ENCODE peak calls at places on chromosome 22, in eight cellular contexts. P is tibial nerve, W is astrocyte of the spinal cord, A is uterus, B is PC-9, T is HFF-Myc, N is brain microvascular endothelial cell, Y is transverse colon. H is an unnamed sample.

GRCh38 chr22:34902335-34902734 is 163.6 kb upstream of the ISX start:
- DNase-seq in P (no peak), W (no peak), A (no peak), B (no peak), T (no peak), N (no peak), Y (no peak), H (no peak)

GRCh38 chr22:28250036-28250695 is 331.1 kb upstream of the PITPNB start:
- DNase-seq in P (no peak), W (no peak), A (no peak), B (no peak), T (no peak), N (no peak), Y (no peak), H (no peak)

GRCh38 chr22:26552466-26552865 is 37.5 kb downstream of the TPST2 start:
- DNase-seq in P (no peak), W (peak), A (no peak), B (no peak), T (no peak), N (peak), Y (no peak), H (no peak)

GRCh38 chr22:27872488-27872887 is 46.6 kb downstream of the PITPNB start:
- DNase-seq in P (no peak), W (no peak), A (no peak), B (no peak), T (no peak), N (no peak), Y (no peak), H (no peak)

GRCh38 chr22:20247010-20247505 is 21.1 kb downstream of the RTN4R start:
- DNase-seq in P (no peak), W (no peak), A (no peak), B (no peak), T (no peak), N (peak), Y (no peak), H (no peak)

GRCh38 chr22:17882727-17883126 is 108.5 kb upstream of the BID start:
- DNase-seq in P (no peak), W (no peak), A (no peak), B (no peak), T (no peak), N (no peak), Y (no peak), H (no peak)

GRCh38 chr22:23219317-23219716 is 39.0 kb downstream of the BCR start:
- DNase-seq in P (no peak), W (no peak), A (no peak), B (no peak), T (no peak), N (no peak), Y (no peak), H (no peak)

GRCh38 chr22:19174106-19175025 is 4.2 kb downstream of the SLC25A1 start:
- DNase-seq in P (peak), W (peak), A (no peak), B (peak), T (peak), N (peak), Y (no peak), H (peak)

GRCh38 chr22:18095101-18095805 is 15.4 kb upstream of the TUBA8 start:
- DNase-seq in P (no peak), W (peak), A (no peak), B (no peak), T (no peak), N (peak), Y (no peak), H (no peak)

GRCh38 chr22:25101986-25102385 is 97.7 kb upstream of the CRYBB3 start:
- DNase-seq in P (no peak), W (no peak), A (no peak), B (no peak), T (no peak), N (no peak), Y (no peak), H (no peak)

GRCh38 chr22:24834845-24835570 is 29.0 kb downstream of the SGSM1 start:
- DNase-seq in P (no peak), W (no peak), A (no peak), B (no peak), T (no peak), N (no peak), Y (no peak), H (peak)

GRCh38 chr22:19681863-19682245 is 32.4 kb upstream of the SEPTIN5 start:
- DNase-seq in P (no peak), W (no peak), A (no peak), B (no peak), T (no peak), N (no peak), Y (no peak), H (no peak)

GRCh38 chr22:20196094-20196840 is 45.4 kb upstream of the CCDC188 start:
- DNase-seq in P (no peak), W (no peak), A (no peak), B (no peak), T (no peak), N (no peak), Y (no peak), H (no peak)

GRCh38 chr22:27537481-27537891 is 264.1 kb downstream of the MN1 start:
- DNase-seq in P (no peak), W (no peak), A (peak), B (no peak), T (no peak), N (no peak), Y (peak), H (peak)

GRCh38 chr22:28582806-28583205 is 96.8 kb downstream of the TTC28 start:
- DNase-seq in P (no peak), W (peak), A (no peak), B (no peak), T (peak), N (peak), Y (no peak), H (peak)

GRCh38 chr22:21921729-21922128 is 30.9 kb downstream of the PPM1F start:
- DNase-seq in P (no peak), W (no peak), A (no peak), B (no peak), T (no peak), N (no peak), Y (no peak), H (no peak)

GRCh38 chr22:22431271-22432220 is 77.0 kb downstream of the ZNF280B start:
- DNase-seq in P (peak), W (peak), A (peak), B (peak), T (peak), N (peak), Y (peak), H (peak)

GRCh38 chr22:28252539-28252938 is 333.5 kb upstream of the PITPNB start:
- DNase-seq in P (no peak), W (no peak), A (no peak), B (no peak), T (no peak), N (no peak), Y (no peak), H (no peak)

GRCh38 chr22:50343541-50343935 is 411 bp downstream of the PPP6R2 start:
- DNase-seq in P (no peak), W (no peak), A (no peak), B (no peak), T (no peak), N (no peak), Y (no peak), H (no peak)

GRCh38 chr22:24723111-24723510 is 51.4 kb downstream of the PIWIL3 start:
- DNase-seq in P (no peak), W (no peak), A (no peak), B (no peak), T (no peak), N (no peak), Y (no peak), H (no peak)

GRCh38 chr22:19846620-19847344 is 7.9 kb downstream of the GNB1L start:
- DNase-seq in P (no peak), W (no peak), A (no peak), B (no peak), T (no peak), N (no peak), Y (no peak), H (no peak)

GRCh38 chr22:17997456-17997855 is 26.9 kb downstream of the MICAL3 start:
- DNase-seq in P (no peak), W (no peak), A (no peak), B (no peak), T (no peak), N (peak), Y (no peak), H (no peak)

GRCh38 chr22:29030618-29031235 is 30.9 kb downstream of the C22orf31 start:
- DNase-seq in P (peak), W (peak), A (peak), B (peak), T (peak), N (peak), Y (peak), H (no peak)

GRCh38 chr22:23213031-23213555 is 32.8 kb downstream of the BCR start:
- DNase-seq in P (no peak), W (no peak), A (no peak), B (no peak), T (no peak), N (no peak), Y (no peak), H (no peak)

GRCh38 chr22:50143096-50143495 is 27.4 kb upstream of the PANX2 start:
- DNase-seq in P (no peak), W (no peak), A (peak), B (no peak), T (no peak), N (no peak), Y (no peak), H (no peak)

GRCh38 chr22:20135265-20135664 is 3.7 kb downstream of the ZDHHC8 start:
- DNase-seq in P (no peak), W (no peak), A (no peak), B (no peak), T (no peak), N (no peak), Y (no peak), H (no peak)

GRCh38 chr22:32073823-32074380 is 30.8 kb downstream of the SLC5A1 start:
- DNase-seq in P (no peak), W (no peak), A (no peak), B (no peak), T (no peak), N (no peak), Y (peak), H (no peak)

GRCh38 chr22:20771918-20772625 is 1.8 kb upstream of the SERPIND1 start:
- DNase-seq in P (no peak), W (no peak), A (no peak), B (no peak), T (no peak), N (no peak), Y (no peak), H (no peak)

GRCh38 chr22:20577549-20577975 is 70.2 kb downstream of the MED15 start:
- DNase-seq in P (no peak), W (no peak), A (no peak), B (no peak), T (no peak), N (no peak), Y (no peak), H (no peak)

GRCh38 chr22:43110927-43111623 is 525 bp downstream of the BIK start:
- DNase-seq in P (no peak), W (no peak), A (no peak), B (peak), T (no peak), N (no peak), Y (peak), H (no peak)

GRCh38 chr22:50171965-50172421 is 1.5 kb downstream of the PANX2 start:
- DNase-seq in P (no peak), W (no peak), A (no peak), B (no peak), T (no peak), N (no peak), Y (no peak), H (no peak)

GRCh38 chr22:48576333-48577013 is 1251.2 kb downstream of the BRD1 start:
- DNase-seq in P (no peak), W (no peak), A (no peak), B (no peak), T (no peak), N (no peak), Y (no peak), H (peak)
- H3K4me3 ChIP-seq in P (peak), W (no peak), A (peak), B (no peak), T (no peak), N (no peak), Y (peak), H (peak)

GRCh38 chr22:41288245-41288946 is 2.4 kb upstream of the RANGAP1 start:
- DNase-seq in P (no peak), W (peak), A (no peak), B (peak), T (peak), N (peak), Y (peak), H (peak)

GRCh38 chr22:41284465-41284864 is 1.5 kb downstream of the RANGAP1 start:
- DNase-seq in P (no peak), W (no peak), A (no peak), B (peak), T (no peak), N (no peak), Y (no peak), H (no peak)

GRCh38 chr22:41285820-41286638 is at the start of gene RANGAP1:
- DNase-seq in P (peak), W (peak), A (peak), B (peak), T (peak), N (peak), Y (peak), H (peak)

GRCh38 chr22:41286639-41287091 is 678 bp upstream of the RANGAP1 start:
- DNase-seq in P (no peak), W (no peak), A (no peak), B (no peak), T (no peak), N (peak), Y (no peak), H (peak)

DNA sequence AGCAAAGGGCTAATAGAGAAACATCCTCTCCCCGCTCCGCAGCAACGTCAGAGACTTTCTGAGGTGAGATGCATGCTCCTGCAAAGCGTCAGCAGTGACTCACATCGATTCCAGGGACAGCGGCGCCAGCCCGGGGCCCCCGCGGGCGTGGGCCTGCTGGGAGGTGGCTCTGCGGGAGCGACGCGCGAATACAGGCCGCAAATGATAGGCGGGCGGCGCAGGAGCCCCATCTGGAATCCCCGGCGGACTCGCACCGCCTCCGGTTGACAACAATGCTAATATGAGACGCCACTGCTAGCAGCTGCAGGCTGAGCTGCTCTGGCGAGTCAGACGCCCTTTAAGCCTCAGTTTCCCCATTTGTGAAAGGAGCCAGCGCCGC is 557 bp downstream of the RANGAP1 start:
- DNase-seq in P (no peak), W (peak), A (no peak), B (peak), T (no peak), N (peak), Y (peak), H (peak)
- TF ChIP-seq CTCF in P (no peak), W (no peak), A (no peak), B (no peak), T (no peak), N (no peak), Y (no peak), H (no peak)

DNA sequence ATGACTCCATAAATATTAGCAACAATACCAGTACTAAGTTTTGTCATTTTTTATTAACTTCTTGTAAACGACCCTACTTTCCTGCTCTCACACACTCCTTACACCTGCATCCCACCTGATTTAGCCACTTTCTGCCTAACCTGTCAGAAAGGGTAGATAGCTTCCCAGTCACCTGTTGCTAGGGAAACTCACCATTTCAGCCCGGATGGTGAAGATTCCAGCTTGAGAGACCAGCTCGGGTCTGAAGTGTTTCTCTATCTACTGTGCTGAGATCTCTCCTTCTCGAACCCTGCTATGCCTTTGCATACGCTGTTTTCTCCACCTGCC is at the start of gene PARVG:
- DNase-seq in P (no peak), W (no peak), A (no peak), B (no peak), T (no peak), N (no peak), Y (peak), H (no peak)
- H3K4me3 ChIP-seq in P (peak), W (no peak), A (no peak), B (no peak), T (no peak), N (no peak), Y (peak), H (peak)

GRCh38 chr22:30492144-30492543 is 13.4 kb downstream of the SEC14L4 start:
- DNase-seq in P (no peak), W (no peak), A (no peak), B (no peak), T (no peak), N (no peak), Y (no peak), H (no peak)

GRCh38 chr22:30491381-30491780 is 14.1 kb downstream of the SEC14L4 start:
- DNase-seq in P (no peak), W (no peak), A (no peak), B (no peak), T (no peak), N (no peak), Y (no peak), H (no peak)

GRCh38 chr22:30486661-30487115 is 14.9 kb upstream of the SEC14L3 start:
- DNase-seq in P (no peak), W (no peak), A (no peak), B (no peak), T (no peak), N (no peak), Y (no peak), H (no peak)

GRCh38 chr22:30488121-30488520 is 16.3 kb upstream of the SEC14L3 start:
- DNase-seq in P (no peak), W (no peak), A (no peak), B (no peak), T (no peak), N (no peak), Y (no peak), H (no peak)

DNA sequence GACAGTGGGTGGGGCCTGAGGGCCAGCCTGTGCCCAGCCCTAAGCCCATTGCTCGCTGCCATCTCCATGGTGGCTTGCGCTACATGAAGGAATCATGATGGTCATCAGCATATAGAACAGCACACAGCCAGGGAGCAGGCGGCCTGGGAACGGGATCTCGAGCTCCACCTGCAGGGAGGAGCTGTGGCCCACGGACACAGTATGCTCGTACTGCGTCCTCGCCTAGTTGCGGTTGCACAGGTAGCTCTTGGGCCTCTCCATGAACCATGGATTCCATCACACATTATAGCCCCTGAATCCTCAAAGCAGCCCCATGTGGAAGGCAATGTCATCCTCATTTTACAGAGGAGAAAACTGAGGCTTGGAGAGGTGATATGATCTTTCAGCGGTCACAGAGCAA is 15.1 kb downstream of the SEC14L4 start:
- DNase-seq in P (no peak), W (no peak), A (no peak), B (no peak), T (no peak), N (no peak), Y (no peak), H (no peak)
- TF ChIP-seq CTCF in P (no peak), W (peak), A (no peak), B (no peak), T (peak), N (peak), Y (no peak), H (peak)

DNA sequence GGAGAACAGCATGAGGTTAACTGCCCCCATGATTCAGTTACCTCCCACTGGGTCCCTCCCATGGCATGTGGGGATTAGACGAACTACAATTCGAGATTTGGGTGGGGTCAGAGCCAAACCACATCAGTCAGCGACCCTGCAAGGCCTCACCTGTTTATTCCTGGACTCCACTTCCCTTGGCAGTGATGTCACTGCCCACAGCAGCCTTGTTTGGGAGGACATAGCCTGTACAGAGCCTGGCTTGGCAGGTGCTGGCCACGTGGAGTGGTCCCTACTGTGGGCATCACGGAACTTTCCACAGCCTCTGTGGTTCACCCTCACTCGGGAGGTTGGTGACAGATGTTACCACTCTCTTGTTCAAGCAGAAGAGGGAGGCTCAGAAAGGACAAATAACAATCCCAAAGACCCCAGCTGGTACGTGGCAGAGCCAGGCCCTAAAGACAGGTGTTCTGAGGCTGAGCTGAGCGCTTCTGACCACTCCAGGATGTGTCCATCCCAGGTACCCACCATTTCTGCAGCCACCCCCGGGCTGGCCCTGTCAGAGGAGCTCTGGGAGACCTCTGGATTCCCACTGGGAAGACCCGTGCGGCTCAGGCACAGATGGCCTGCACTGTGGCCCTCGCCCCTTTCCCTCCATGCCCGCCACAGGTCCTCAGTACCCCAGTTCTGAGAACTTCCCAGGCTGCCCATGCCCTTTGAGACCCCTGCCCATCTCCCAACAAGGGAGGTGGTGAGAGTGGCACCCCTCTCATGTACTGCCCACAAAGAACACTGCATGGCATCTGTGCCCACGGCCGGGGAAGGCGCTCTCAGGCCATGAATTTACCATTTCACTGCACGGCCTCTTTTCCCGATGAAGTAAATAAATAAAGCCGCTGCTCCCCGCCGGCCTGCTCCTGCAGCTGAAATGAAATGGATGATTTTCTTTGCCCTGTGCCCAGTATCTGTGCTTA is 605.8 kb downstream of the TBC1D22A start:
- DNase-seq in P (no peak), W (no peak), A (no peak), B (no peak), T (no peak), N (no peak), Y (no peak), H (no peak)
- H3K4me3 ChIP-seq in P (no peak), W (no peak), A (no peak), B (no peak), T (no peak), N (no peak), Y (no peak), H (no peak)

GRCh38 chr22:38923463-38924196 is 33.8 kb upstream of the APOBEC3A start:
- DNase-seq in P (peak), W (peak), A (peak), B (peak), T (peak), N (peak), Y (peak), H (peak)
- TF ChIP-seq CTCF in P (peak), W (peak), A (peak), B (peak), T (peak), N (peak), Y (peak), H (peak)

GRCh38 chr22:46661221-46661851 is 41.1 kb downstream of the GRAMD4 start:
- DNase-seq in P (no peak), W (peak), A (no peak), B (peak), T (no peak), N (peak), Y (no peak), H (peak)

GRCh38 chr22:46660604-46661201 is 40.5 kb downstream of the GRAMD4 start:
- DNase-seq in P (no peak), W (no peak), A (no peak), B (peak), T (no peak), N (no peak), Y (peak), H (no peak)

GRCh38 chr22:46657996-46658947 is 38.1 kb downstream of the GRAMD4 start:
- DNase-seq in P (no peak), W (no peak), A (no peak), B (peak), T (no peak), N (no peak), Y (no peak), H (no peak)

GRCh38 chr22:46659059-46659790 is 39.0 kb downstream of the GRAMD4 start:
- DNase-seq in P (no peak), W (no peak), A (no peak), B (no peak), T (no peak), N (no peak), Y (no peak), H (no peak)

GRCh38 chr22:46659791-46660186 is 39.6 kb downstream of the GRAMD4 start:
- DNase-seq in P (no peak), W (no peak), A (no peak), B (no peak), T (no peak), N (no peak), Y (no peak), H (no peak)
- H3K4me3 ChIP-seq in P (no peak), W (no peak), A (no peak), B (no peak), T (no peak), N (no peak), Y (no peak), H (no peak)